ENCODE peak calls at places on chromosomes 13 and 19, in nine cellular contexts. W, G, P, H, B, X, V, K and A are unnamed samples.
A peak's percentile ranks its signal among the peaks of the same experiment; 100 is the strongest.

GRCh38 chr13:29994911-29995601 is 144.6 kb upstream of the UBL3 start:
- DNase-seq in G (no peak), B (no peak), K (no peak), W (no peak), X (no peak), V (no peak), H (no peak), P (no peak), A (no peak)

GRCh38 chr13:48873598-48873997 is 102.1 kb upstream of the FNDC3A start:
- DNase-seq in P (no peak), G (no peak), W (no peak), V (no peak), X (no peak), B (no peak), H (no peak), K (peak; percentile 32), A (no peak)

GRCh38 chr19:42606660-42607351 is 12.1 kb upstream of the CEACAM8 start:
- DNase-seq in K (peak; percentile 69), W (peak; percentile 54), V (no peak), G (peak; percentile 83), X (no peak), H (no peak), B (no peak), P (peak; percentile 27), A (peak; percentile 65)

GRCh38 chr19:46408611-46409039 is 4.7 kb downstream of the CCDC8 start:
- DNase-seq in K (no peak), V (no peak), W (peak; percentile 86), G (no peak), H (no peak), B (no peak), X (no peak), P (no peak), A (no peak)

GRCh38 chr13:29861694-29862110 is 11.3 kb upstream of the UBL3 start:
- DNase-seq in W (no peak), B (no peak), P (no peak), G (no peak), X (no peak), H (no peak), K (peak; percentile 68), V (no peak), A (no peak)

GRCh38 chr13:35554972-35555623 is 78.6 kb upstream of the MAB21L1 start:
- DNase-seq in W (no peak), G (no peak), P (no peak), V (no peak), X (no peak), K (no peak), B (no peak), H (no peak), A (peak; percentile 69)

GRCh38 chr13:32840113-32840512 is 176.1 kb upstream of the KL start:
- DNase-seq in X (no peak), W (no peak), G (no peak), V (no peak), H (no peak), B (no peak), P (no peak), K (no peak), A (no peak)

GRCh38 chr19:37920591-37921450 is 13.8 kb downstream of the SIPA1L3 start:
- DNase-seq in W (no peak), G (no peak), K (no peak), P (no peak), B (no peak), V (no peak), X (no peak), H (no peak), A (no peak)